ENCODE peak calls at places on chromosomes 11 and 22, in four cellular contexts. F is IMR-90, A is H9, N is H1. E is an unnamed sample.

GRCh38 chr11:10298342-10298741 is 4.3 kb upstream of the SBF2 start:
- DNase-seq in N (no peak), A (no peak), F (peak; percentile 98), E (no peak)

GRCh38 chr22:39097098-39098020 is at the start of gene APOBEC3H:
- DNase-seq in A (no peak), N (no peak), F (no peak), E (no peak)

GRCh38 chr11:84886344-84886743 is 740.8 kb downstream of the DLG2 start:
- DNase-seq in N (no peak), A (no peak), F (peak; percentile 40), E (no peak)

GRCh38 chr22:38707346-38707745 is 1.6 kb downstream of the GTPBP1 start:
- DNase-seq in F (peak; percentile 73), A (no peak), N (no peak), E (peak; percentile 55)

GRCh38 chr11:116835042-116835772 is 2.2 kb downstream of the APOA1 start:
- DNase-seq in A (peak; percentile 56), F (no peak), N (no peak), E (no peak)

GRCh38 chr22:43878831-43879550 is 12.8 kb downstream of the PNPLA5 start:
- DNase-seq in N (no peak), A (no peak), F (no peak), E (no peak)

GRCh38 chr22:33848251-33848650 is 72.0 kb downstream of the LARGE1 start:
- DNase-seq in A (no peak), N (no peak), F (peak; percentile 49), E (peak; percentile 62)

GRCh38 chr22:46684706-46685105 is 53.3 kb downstream of the CERK start:
- DNase-seq in N (no peak), A (no peak), F (no peak), E (no peak)

GRCh38 chr11:63978551-63979235 is 4.3 kb downstream of the COX8A start:
- DNase-seq in N (no peak), F (no peak), A (peak; percentile 62), E (peak; percentile 58)

GRCh38 chr22:37569009-37569920 is 9.0 kb downstream of the CDC42EP1 start:
- DNase-seq in N (no peak), F (no peak), A (peak; percentile 81), E (peak; percentile 97)

GRCh38 chr11:65571940-65572339 is 398 bp upstream of the FAM89B start:
- DNase-seq in A (peak; percentile 82), N (no peak), F (peak; percentile 44), E (peak; percentile 91)

GRCh38 chr22:37640591-37641250 is 1.3 kb downstream of the SH3BP1 start:
- DNase-seq in F (no peak), N (no peak), A (no peak), E (no peak)

GRCh38 chr22:48345631-48346030 is 1482.0 kb downstream of the BRD1 start:
- DNase-seq in F (no peak), N (no peak), A (no peak), E (no peak)

GRCh38 chr11:117859061-117859460 is 17.4 kb downstream of the FXYD6 start:
- DNase-seq in N (no peak), A (no peak), F (no peak), E (no peak)

GRCh38 chr11:843086-843704 is 543 bp downstream of the TSPAN4 start:
- DNase-seq in A (no peak), N (no peak), F (no peak), E (no peak)

GRCh38 chr11:38323961-38324761 is 1726.1 kb upstream of the RAG2 start:
- DNase-seq in N (no peak), A (peak; percentile 34), F (no peak), E (peak; percentile 7)

GRCh38 chr11:111438846-111439520 is 59.9 kb upstream of the POU2AF1 start:
- DNase-seq in N (no peak), A (no peak), F (no peak), E (no peak)

GRCh38 chr11:45343988-45344387 is 57.8 kb upstream of the SYT13 start:
- DNase-seq in N (no peak), A (no peak), F (no peak), E (no peak)
- H3K56ac ChIP-seq in N (no peak overlapping the region), A (no peak overlapping the region), F (no peak overlapping the region), E (no peak overlapping the region)

DNA sequence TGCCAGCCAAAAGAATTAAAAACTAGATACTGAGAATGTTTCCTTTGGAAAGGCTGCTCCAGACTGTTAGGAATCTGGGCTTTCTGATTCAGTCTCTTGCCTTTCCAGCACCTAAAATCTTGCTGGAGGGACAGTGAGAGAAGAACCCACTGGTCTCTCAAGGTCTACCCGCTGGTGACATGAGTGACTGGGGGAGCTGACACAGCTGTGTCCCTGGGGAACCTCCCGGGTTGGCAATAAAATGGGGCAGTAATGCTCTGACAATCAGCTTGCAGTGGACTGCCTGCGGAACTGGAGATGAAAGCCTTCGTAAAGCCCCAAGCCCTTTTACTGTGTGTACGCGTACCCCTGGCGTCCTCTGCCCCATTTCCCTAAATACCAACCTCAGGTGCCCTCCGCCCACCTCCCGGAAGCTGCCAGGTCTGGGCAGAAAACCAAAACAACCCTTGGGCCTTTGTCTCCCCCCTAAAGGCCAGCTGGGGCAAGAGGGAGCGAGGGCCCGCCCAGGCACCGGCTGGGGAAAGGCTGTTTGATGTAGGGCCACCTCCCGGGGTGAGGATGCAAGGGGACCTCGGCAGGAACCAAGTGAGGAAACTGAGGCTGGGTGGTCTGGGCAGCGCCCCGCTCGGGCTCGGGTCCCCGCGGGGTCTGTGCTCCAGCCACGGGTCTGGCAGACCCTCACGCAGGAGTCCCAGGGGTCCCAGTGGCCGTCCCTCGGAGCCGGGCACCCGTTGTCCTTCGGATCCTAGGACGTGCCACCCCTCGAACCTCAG is 741 bp downstream of the CARS1 start:
- DNase-seq in A (no peak), N (no peak), F (no peak), E (no peak)
- H3K4ac ChIP-seq in A (no peak overlapping the region), N (peak overlapping the region; percentile 21), F (peak overlapping the region; percentile 94), E (peak overlapping the region; percentile 96)

DNA sequence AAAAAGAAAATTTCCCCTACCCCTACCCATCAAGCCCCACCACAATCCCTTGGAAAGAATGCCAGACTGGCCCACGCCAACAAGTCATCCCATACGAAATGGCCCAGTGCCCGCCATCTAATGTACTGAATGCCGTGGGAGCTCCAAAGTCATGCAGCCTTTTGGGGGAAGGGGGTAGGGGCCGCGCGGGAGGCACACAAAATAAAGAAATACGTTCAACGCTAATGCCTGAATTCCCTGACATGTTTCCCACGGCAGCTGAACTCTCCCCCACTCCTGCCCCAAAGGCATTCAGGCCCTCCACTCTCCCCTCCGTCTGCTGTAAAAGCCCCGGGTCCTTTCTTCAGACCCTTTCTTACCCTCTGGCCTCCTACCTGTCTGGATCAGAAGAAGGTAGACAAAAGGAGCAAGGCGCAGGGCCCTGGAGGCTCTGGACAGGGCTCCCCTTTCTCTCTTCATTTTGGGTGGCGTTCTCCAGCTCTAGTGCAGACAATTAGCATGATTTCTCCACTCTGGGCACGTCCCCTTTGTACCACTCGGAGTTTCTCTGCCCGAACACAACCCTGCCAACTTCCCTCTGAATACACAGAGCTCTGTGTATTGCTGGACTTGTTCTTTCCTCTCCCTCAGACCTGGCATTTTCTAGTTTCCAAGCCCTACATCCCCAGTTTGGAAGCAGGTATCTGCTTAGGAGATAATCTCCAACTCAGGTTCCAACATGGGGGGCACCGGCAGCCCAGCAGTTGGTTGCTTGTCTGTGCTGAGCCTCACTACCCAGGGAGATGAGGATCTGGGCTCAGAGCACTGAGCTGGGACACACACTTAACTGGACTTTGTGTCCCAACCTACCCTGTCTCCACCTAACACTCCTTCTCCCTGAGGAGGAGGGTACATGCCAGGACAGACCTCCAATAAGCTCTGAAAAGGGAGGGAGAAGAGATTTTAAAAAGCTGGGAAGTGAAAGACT is at the start of gene HEPACAM:
- DNase-seq in N (no peak), A (no peak), F (no peak), E (no peak)
- H3K56ac ChIP-seq in N (no peak within 1 kb of the TSS), A (no peak within 1 kb of the TSS), F (no peak within 1 kb of the TSS), E (no peak within 1 kb of the TSS)

DNA sequence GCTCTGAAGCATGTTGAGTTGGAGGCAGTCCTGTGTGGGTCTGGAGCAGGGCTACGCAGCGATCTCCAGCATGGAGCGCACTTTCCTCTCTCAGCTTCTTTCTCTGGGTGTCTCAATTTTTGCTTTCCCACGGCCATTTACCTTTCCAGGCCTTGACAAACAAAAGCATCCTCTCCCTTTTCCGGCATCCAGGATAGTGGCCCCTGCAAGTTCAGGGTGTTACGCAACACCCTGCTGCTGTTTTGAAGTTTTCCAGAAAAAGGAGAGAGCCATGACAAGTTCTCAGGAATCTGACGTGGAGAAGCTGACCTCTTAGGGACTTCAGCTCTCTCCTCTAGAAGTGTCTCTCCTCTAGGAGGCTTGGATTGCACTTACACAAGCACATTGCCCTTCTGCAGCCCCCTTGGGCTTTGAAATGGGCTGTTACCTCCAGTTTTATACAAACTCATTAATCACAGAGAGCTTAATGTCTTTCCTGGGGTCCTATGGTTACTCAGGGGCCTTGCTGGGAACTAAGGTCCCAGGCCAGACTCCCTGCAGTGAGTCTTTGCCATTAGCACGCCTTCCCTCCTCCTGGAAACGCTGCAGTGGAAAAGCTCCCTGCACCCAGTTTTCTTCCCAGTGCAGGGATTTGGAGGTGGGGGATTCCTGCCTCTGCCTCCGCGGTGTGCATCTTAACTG is 80.2 kb downstream of the BARX2 start:
- DNase-seq in N (no peak), A (no peak), F (no peak), E (no peak)
- H3K4ac ChIP-seq in N (no peak overlapping the region), A (no peak overlapping the region), F (no peak overlapping the region), E (no peak overlapping the region)

GRCh38 chr22:20980523-20980922 is 1.6 kb upstream of the LZTR1 start:
- DNase-seq in A (no peak), N (no peak), F (no peak), E (no peak)
- H3K56ac ChIP-seq in A (no peak overlapping the region), N (no peak overlapping the region), F (no peak overlapping the region), E (no peak overlapping the region)

DNA sequence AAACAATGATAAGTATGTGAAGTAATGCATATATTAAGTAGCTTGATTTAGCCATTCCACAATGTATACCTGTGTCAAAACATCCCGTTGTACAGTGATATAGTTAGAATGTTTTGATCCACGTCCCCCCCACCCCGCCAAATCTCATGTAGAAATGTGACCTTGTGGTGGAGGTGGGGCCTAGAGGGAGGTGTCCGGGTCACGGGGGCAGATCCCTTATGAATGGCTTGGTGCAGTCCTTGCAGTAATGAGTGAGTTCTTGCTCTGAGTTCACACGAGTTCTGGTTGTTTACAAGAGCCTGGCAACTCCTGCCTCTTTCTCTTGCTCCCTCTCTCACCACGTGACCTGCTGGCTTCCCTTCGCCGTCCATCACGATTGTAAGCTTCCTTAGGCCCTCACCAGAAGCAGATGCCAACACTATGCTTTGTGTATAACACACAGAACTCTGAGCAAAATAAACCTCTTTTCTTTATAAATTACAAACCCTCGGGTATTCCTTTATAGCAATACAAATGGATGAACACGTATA is 41.6 kb downstream of the FANCF start:
- DNase-seq in N (no peak), A (peak; percentile 27), F (no peak), E (no peak)
- H3K4ac ChIP-seq in N (no peak overlapping the region), A (no peak overlapping the region), F (no peak overlapping the region), E (no peak overlapping the region)

GRCh38 chr11:115475564-115475963 is 28.7 kb downstream of the CADM1 start:
- DNase-seq in A (no peak), N (no peak), F (no peak), E (no peak)
- H3K56ac ChIP-seq in A (no peak overlapping the region), N (no peak overlapping the region), F (no peak overlapping the region), E (no peak overlapping the region)